ENCODE peak calls at places on chromosomes 7 and 10, in seven cellular contexts. R is neuronal stem cell; W is upper lobe of right lung; G is IMR-90; Y is A549; A is CD8-positive, alpha-beta memory T cell; C is Peyer's patch. N is an unnamed sample. For H3K4me1, the result is how much of the 10 kb centered on the place peaks cover.

GRCh38 chr7:26443761-26444160 is 152.1 kb downstream of the SNX10 start:
- DNase-seq in R (no peak), W (no peak), G (no peak), Y (no peak), A (no peak), C (no peak), N (no peak)

GRCh38 chr7:50266893-50267386 is 37.6 kb upstream of the IKZF1 start:
- DNase-seq in R (no peak), W (peak), G (no peak), Y (no peak), A (peak), C (peak), N (no peak)

GRCh38 chr10:86498608-86499007 is 23.0 kb downstream of the WAPL start:
- DNase-seq in R (no peak), W (no peak), G (no peak), Y (no peak), A (no peak), C (no peak), N (no peak)

GRCh38 chr7:55254596-55255500 is 110.3 kb upstream of the LANCL2 start:
- DNase-seq in R (peak), W (peak), G (peak), Y (peak), A (peak), C (peak), N (peak)

GRCh38 chr10:32377458-32378370 is 30.8 kb upstream of the EPC1 start:
- DNase-seq in R (peak), W (no peak), G (peak), Y (peak), A (no peak), C (no peak), N (peak)

GRCh38 chr7:130649004-130649790 is 19.4 kb downstream of the COPG2 start:
- DNase-seq in R (no peak), W (no peak), G (peak), Y (no peak), A (no peak), C (no peak), N (peak)

GRCh38 chr7:105164751-105165150 is 150.7 kb downstream of the KMT2E start:
- DNase-seq in R (no peak), W (no peak), G (no peak), Y (no peak), A (no peak), C (no peak), N (no peak)

GRCh38 chr10:71852335-71852937 is 1.4 kb upstream of the PSAP start:
- DNase-seq in R (no peak), W (peak), G (no peak), Y (no peak), A (no peak), C (peak), N (no peak)

GRCh38 chr10:100081075-100082001 is at the start of gene CPN1:
- DNase-seq in R (no peak), W (no peak), G (no peak), Y (no peak), A (no peak), C (no peak), N (no peak)

GRCh38 chr10:109906346-109906745 is 17.0 kb downstream of the XPNPEP1 start:
- DNase-seq in R (no peak), W (no peak), G (no peak), Y (no peak), A (no peak), C (peak), N (no peak)

GRCh38 chr10:86757110-86757790 is 831 bp downstream of the BMPR1A start:
- DNase-seq in R (peak), W (peak), G (peak), Y (peak), A (peak), C (peak), N (peak)

GRCh38 chr7:116810267-116811116 is 51.9 kb upstream of the CAPZA2 start:
- DNase-seq in R (no peak), W (no peak), G (no peak), Y (peak), A (no peak), C (no peak), N (no peak)

GRCh38 chr7:108097703-108098102 is 32.5 kb downstream of the LAMB4 start:
- DNase-seq in R (no peak), W (no peak), G (no peak), Y (peak), A (no peak), C (no peak), N (no peak)

GRCh38 chr7:37342665-37343471 is 105.8 kb downstream of the ELMO1 start:
- DNase-seq in R (no peak), W (peak), G (no peak), Y (no peak), A (peak), C (peak), N (no peak)

GRCh38 chr10:94150541-94151184 is 156.9 kb downstream of the PLCE1 start:
- DNase-seq in R (no peak), W (no peak), G (no peak), Y (no peak), A (no peak), C (no peak), N (no peak)

GRCh38 chr10:118017850-118018249 is 28.9 kb downstream of the RAB11FIP2 start:
- DNase-seq in R (peak), W (peak), G (no peak), Y (no peak), A (no peak), C (no peak), N (no peak)

GRCh38 chr10:133158756-133159610 is 1.0 kb upstream of the KNDC1 start:
- DNase-seq in R (no peak), W (peak), G (no peak), Y (peak), A (no peak), C (peak), N (no peak)

GRCh38 chr7:80558116-80558515 is 46.3 kb upstream of the GNAT3 start:
- DNase-seq in R (no peak), W (no peak), G (no peak), Y (no peak), A (no peak), C (no peak), N (no peak)

GRCh38 chr10:44949915-44950314 is 9.7 kb upstream of the RASSF4 start:
- DNase-seq in R (no peak), W (no peak), G (no peak), Y (no peak), A (no peak), C (no peak), N (peak)

GRCh38 chr7:74033372-74034311 is 5.7 kb downstream of the ELN start:
- DNase-seq in R (no peak), W (peak), G (no peak), Y (no peak), A (no peak), C (peak), N (no peak)

GRCh38 chr10:104424719-104425118 is 71.1 kb downstream of the CFAP58 start:
- DNase-seq in R (no peak), W (no peak), G (peak), Y (no peak), A (no peak), C (no peak), N (no peak)

GRCh38 chr10:77909755-77910375 is 16.7 kb downstream of the DLG5 start:
- DNase-seq in R (no peak), W (no peak), G (peak), Y (peak), A (no peak), C (peak), N (no peak)

GRCh38 chr10:19421664-19422063 is 373.1 kb downstream of the MALRD1 start:
- DNase-seq in R (no peak), W (no peak), G (no peak), Y (no peak), A (no peak), C (no peak), N (no peak)

GRCh38 chr10:115975031-115975430 is 298.0 kb downstream of the GFRA1 start:
- DNase-seq in R (no peak), W (no peak), G (no peak), Y (no peak), A (no peak), C (no peak), N (no peak)

GRCh38 chr10:78634835-78635234 is 433.9 kb upstream of the ZMIZ1 start:
- DNase-seq in R (no peak), W (no peak), G (peak), Y (no peak), A (no peak), C (no peak), N (no peak)

GRCh38 chr7:26626156-26626555 is 238.2 kb downstream of the SKAP2 start:
- DNase-seq in R (no peak), W (no peak), G (no peak), Y (no peak), A (no peak), C (no peak), N (no peak)

GRCh38 chr10:4353964-4354363 is 472.0 kb upstream of the AKR1E2 start:
- DNase-seq in R (no peak), W (no peak), G (peak), Y (peak), A (no peak), C (no peak), N (peak)

GRCh38 chr10:4354382-4354812 is 471.6 kb upstream of the AKR1E2 start:
- DNase-seq in R (no peak), W (no peak), G (peak), Y (peak), A (no peak), C (no peak), N (no peak)

GRCh38 chr10:4353059-4353655 is 472.9 kb upstream of the AKR1E2 start:
- DNase-seq in R (no peak), W (no peak), G (peak), Y (no peak), A (no peak), C (no peak), N (no peak)

GRCh38 chr10:4352566-4352961 is 473.4 kb upstream of the AKR1E2 start:
- DNase-seq in R (no peak), W (no peak), G (no peak), Y (no peak), A (no peak), C (no peak), N (no peak)

GRCh38 chr10:4355346-4355745 is 470.7 kb upstream of the AKR1E2 start:
- DNase-seq in R (no peak), W (no peak), G (no peak), Y (no peak), A (no peak), C (no peak), N (no peak)
- H3K4me1 ChIP-seq in R (under half), W (under half), G (under half), Y (under half), A (under half), C (under half), N (under half)

DNA sequence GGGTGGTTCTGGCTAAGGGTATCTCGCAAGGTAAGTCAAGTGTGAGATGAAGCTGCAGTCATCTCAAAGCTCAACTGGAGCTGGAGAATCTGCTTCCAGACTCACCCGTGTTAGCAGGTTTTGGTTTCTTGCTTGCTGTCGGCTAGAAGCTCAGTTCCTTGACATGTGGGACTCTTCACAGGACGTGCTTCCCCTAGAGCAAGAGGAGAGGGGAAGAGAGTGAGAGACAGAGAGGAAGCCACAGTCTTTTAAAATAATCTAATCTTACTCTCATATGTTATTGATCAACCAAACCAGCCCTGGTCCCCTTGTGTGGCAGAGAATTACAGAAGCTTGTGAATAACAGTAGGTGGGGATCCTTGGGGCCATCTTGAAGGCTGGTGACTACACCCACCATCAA is 199.5 kb downstream of the REEP3 start:
- DNase-seq in R (no peak), W (no peak), G (no peak), Y (no peak), A (no peak), C (no peak), N (no peak)
- H3K4me1 ChIP-seq in R (under half), W (under half), G (under half), Y (under half), A (under half), C (under half), N (under half)

DNA sequence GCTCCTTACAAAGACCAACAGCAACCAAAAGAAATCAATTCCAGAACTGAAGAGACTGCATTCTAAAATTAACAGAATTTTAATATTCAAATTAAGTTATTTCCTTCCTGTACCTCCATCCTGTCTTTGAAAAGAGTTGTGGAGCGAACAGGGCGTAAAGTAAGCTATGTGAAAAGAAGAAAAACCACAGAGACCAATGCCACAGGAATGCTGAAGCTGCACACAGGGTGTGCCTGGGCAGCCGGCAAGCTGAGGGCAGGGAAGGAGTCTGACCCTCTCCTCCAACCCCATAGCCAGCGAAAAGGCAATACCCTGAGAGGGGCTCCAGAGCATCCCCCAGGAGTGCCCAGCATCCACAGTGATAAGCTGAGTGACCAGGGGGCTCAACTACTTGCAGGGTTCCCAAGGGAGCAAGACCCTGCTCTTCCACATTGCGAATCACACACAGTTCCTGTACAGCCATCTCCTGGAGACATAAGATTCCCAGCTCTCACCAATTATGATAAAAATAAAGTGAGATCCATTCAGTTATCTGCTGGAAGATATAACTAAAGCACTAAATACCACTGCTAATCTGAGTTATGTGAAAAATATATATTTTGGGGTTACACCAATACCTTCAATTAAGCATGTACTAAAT is 93.8 kb downstream of the PARD3 start:
- DNase-seq in R (no peak), W (no peak), G (peak), Y (no peak), A (no peak), C (no peak), N (peak)
- H3K4me1 ChIP-seq in R (under half), W (under half), G (under half), Y (under half), A (under half), C (under half), N (half or more)

DNA sequence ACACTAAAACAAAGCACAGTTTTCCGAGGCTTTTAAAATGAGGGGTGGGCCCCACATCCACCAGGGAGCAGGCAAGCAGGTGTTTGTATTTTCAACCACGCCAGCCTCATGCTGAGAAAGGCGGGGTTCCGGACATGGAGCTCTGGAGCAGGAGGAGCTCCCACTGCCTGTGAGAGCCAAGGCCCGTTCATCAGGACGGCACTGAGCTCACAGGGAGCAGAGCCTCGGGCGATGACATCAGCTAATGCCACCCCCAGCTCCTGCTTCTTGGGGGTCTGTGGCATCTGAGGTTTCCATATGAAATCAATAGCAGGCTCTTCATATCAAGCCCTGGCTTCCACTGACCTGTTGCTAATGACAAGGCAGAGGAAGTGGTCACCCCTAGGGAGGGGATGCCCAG is 89.2 kb downstream of the TNS3 start:
- DNase-seq in R (no peak), W (no peak), G (no peak), Y (no peak), A (no peak), C (no peak), N (no peak)
- H3K4me1 ChIP-seq in R (half or more), W (under half), G (under half), Y (half or more), A (under half), C (under half), N (under half)

DNA sequence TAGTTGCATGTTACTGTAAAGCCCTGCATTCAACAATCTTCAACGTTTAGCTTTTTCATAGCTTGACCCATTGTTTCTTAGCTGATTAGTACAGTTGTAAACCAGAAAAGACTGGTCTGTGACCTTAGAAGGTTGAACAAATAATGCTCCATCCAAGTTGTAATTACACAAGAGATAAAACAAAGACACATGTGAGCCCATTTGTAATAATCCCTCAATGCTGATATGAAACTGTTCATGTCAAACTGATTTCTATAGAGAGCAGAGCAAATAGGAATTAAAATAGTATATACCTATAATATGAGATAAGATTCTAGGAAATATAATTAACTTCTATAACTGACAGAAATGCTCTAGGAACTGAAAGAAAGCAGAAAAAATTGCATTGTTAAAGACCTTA is 94.7 kb upstream of the SLC25A13 start:
- DNase-seq in R (no peak), W (no peak), G (no peak), Y (no peak), A (no peak), C (no peak), N (no peak)
- H3K4me1 ChIP-seq in R (under half), W (under half), G (under half), Y (under half), A (under half), C (under half), N (under half)

GRCh38 chr7:139772837-139773236 is 5.0 kb downstream of the HIPK2 start:
- DNase-seq in R (no peak), W (no peak), G (no peak), Y (no peak), A (no peak), C (no peak), N (no peak)
- H3K4me1 ChIP-seq in R (under half), W (under half), G (under half), Y (half or more), A (half or more), C (under half), N (under half)

GRCh38 chr10:69317175-69318086 is 39.1 kb downstream of the HK1 start:
- DNase-seq in R (no peak), W (no peak), G (no peak), Y (no peak), A (no peak), C (no peak), N (no peak)
- H3K4me1 ChIP-seq in R (under half), W (under half), G (under half), Y (under half), A (under half), C (under half), N (under half)

DNA sequence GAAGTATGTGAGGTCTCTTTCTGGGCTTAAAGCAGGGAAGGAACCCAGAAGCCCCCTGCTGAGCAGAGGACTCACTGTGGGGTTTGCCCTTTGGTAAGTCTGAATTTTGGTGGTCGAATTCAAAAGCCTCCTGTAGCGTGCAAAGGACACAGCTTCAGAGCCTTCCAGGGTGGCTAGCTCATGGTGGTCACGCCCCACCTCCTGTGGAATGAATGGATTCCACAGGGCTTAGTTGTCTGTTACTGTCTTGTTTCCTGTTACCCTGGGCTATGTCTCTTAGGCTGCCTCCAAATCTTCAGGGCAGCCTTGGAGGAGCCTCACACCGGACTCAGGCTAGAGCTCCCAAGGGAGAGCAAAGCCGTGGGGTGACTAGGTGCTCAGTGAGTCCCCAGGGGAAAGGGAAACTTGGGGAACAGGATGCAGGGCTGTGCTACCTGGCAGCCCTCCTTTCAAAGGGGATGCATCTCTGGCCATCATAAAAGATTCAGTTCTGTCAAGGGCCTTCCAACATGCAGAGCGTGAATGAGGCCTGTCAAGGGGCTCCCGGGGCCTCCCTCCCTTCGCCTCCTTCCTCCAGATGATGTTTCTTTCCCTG is 211.7 kb downstream of the CCSER2 start:
- DNase-seq in R (no peak), W (no peak), G (peak), Y (peak), A (no peak), C (no peak), N (peak)
- H3K4me1 ChIP-seq in R (under half), W (under half), G (under half), Y (under half), A (under half), C (under half), N (under half)

GRCh38 chr10:69220510-69220909 is 378 bp downstream of the HKDC1 start:
- DNase-seq in R (no peak), W (no peak), G (no peak), Y (peak), A (no peak), C (no peak), N (no peak)
- H3K4me1 ChIP-seq in R (under half), W (under half), G (under half), Y (half or more), A (under half), C (under half), N (under half)

GRCh38 chr7:35802102-35802466 is 1.2 kb downstream of the SEPTIN7 start:
- DNase-seq in R (no peak), W (no peak), G (no peak), Y (no peak), A (no peak), C (no peak), N (no peak)

GRCh38 chr7:35801392-35802101 is 690 bp downstream of the SEPTIN7 start:
- DNase-seq in R (peak), W (peak), G (peak), Y (peak), A (peak), C (peak), N (peak)

GRCh38 chr7:35804571-35804970 is 3.7 kb downstream of the SEPTIN7 start:
- DNase-seq in R (no peak), W (no peak), G (no peak), Y (no peak), A (no peak), C (no peak), N (no peak)

GRCh38 chr7:35800718-35801391 is at the start of gene SEPTIN7:
- DNase-seq in R (peak), W (peak), G (peak), Y (peak), A (peak), C (peak), N (peak)

DNA sequence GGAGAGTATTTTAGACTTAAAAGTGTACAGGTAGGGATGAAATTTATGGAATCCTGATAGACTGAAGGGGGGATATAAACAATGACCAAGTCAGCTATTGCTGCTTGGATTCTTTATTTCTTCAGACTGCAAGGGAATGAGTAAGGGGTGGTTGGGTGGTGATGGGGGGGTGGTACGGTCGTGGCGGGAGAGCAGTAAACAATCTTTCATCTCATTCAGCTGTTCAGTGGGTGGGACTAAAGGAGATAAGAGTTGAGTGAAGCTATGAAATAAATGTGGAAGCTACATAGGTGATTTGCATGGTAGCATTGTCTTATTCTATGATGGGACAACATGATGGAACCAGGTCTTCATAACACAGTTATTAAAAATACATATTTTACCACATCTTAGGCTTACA is 1.8 kb downstream of the SEPTIN7 start:
- DNase-seq in R (no peak), W (no peak), G (peak), Y (no peak), A (no peak), C (no peak), N (no peak)
- H3K4me1 ChIP-seq in R (under half), W (under half), G (under half), Y (under half), A (under half), C (under half), N (under half)

N was measured in SJSA1.